ENCODE peak calls at places on chromosomes 16 and 17, in nine cellular contexts. X, P, O, U, Y, M, R, C and S are unnamed samples.

GRCh38 chr17:63700528-63701441 is 860 bp upstream of the LIMD2 start:
- DNase-seq in M (no peak), R (peak), U (peak), Y (peak), O (peak), P (no peak), X (peak), C (peak), S (peak)

GRCh38 chr17:48429156-48429555 is 858 bp downstream of the SKAP1 start:
- DNase-seq in X (no peak), Y (no peak), C (no peak), R (no peak), P (no peak), U (no peak), M (no peak), O (no peak), S (peak)

GRCh38 chr17:28700830-28701492 is 10.7 kb downstream of the PROCA1 start:
- DNase-seq in C (no peak), R (no peak), M (no peak), X (no peak), P (no peak), Y (no peak), O (no peak), U (no peak), S (no peak)

GRCh38 chr17:28180449-28180848 is 138.0 kb downstream of the NLK start:
- DNase-seq in U (no peak), C (no peak), P (peak), Y (no peak), X (peak), O (no peak), M (no peak), R (peak), S (no peak)

GRCh38 chr16:89633064-89633631 is 19.7 kb downstream of the DPEP1 start:
- DNase-seq in P (no peak), M (no peak), U (no peak), X (peak), R (no peak), Y (no peak), C (no peak), O (no peak), S (no peak)

GRCh38 chr17:28473542-28473941 is at the start of gene SLC13A2:
- DNase-seq in X (no peak), C (no peak), P (no peak), R (no peak), Y (no peak), U (no peak), M (no peak), O (no peak), S (no peak)

GRCh38 chr17:61201211-61201610 is 198.4 kb upstream of the TBX2 start:
- DNase-seq in Y (no peak), M (no peak), U (no peak), C (no peak), R (peak), X (peak), P (peak), O (no peak), S (no peak)

GRCh38 chr16:8739989-8740704 is 57.3 kb downstream of the TMEM186 start:
- DNase-seq in M (no peak), R (no peak), C (no peak), U (no peak), X (no peak), Y (no peak), P (no peak), O (no peak), S (no peak)

GRCh38 chr16:85465328-85466307 is 147.5 kb upstream of the GSE1 start:
- DNase-seq in R (peak), Y (peak), C (no peak), O (no peak), U (no peak), M (no peak), P (peak), X (peak), S (no peak)

GRCh38 chr17:9522074-9522473 is 53.5 kb downstream of the STX8 start:
- DNase-seq in X (peak), P (peak), Y (no peak), R (peak), O (no peak), M (no peak), C (no peak), U (peak), S (no peak)

GRCh38 chr17:28086519-28086918 is 44.0 kb downstream of the NLK start:
- DNase-seq in O (no peak), P (no peak), U (no peak), M (no peak), Y (no peak), X (no peak), R (peak), C (no peak), S (no peak)

GRCh38 chr16:69188716-69189115 is 1.8 kb downstream of the SNTB2 start:
- DNase-seq in M (no peak), Y (no peak), R (peak), C (no peak), O (no peak), X (peak), U (no peak), P (no peak), S (no peak)

GRCh38 chr16:89909777-89910716 is 8.6 kb upstream of the MC1R start:
- DNase-seq in X (peak), R (peak), Y (peak), C (peak), P (no peak), U (peak), M (no peak), O (peak), S (peak)

GRCh38 chr17:59572301-59572924 is 7.0 kb downstream of the DHX40 start:
- DNase-seq in R (peak), M (no peak), U (no peak), C (no peak), Y (no peak), X (no peak), P (no peak), O (no peak), S (no peak)

GRCh38 chr17:82334622-82335394 is 1.2 kb upstream of the SECTM1 start:
- DNase-seq in O (no peak), U (no peak), Y (peak), P (no peak), C (no peak), M (no peak), X (peak), R (peak), S (no peak)

GRCh38 chr16:1791943-1792812 is 1.3 kb downstream of the IGFALS start:
- DNase-seq in Y (peak), U (peak), M (no peak), R (no peak), P (no peak), C (no peak), X (no peak), O (no peak), S (no peak)

GRCh38 chr16:54945063-54945462 is 14.4 kb downstream of the IRX5 start:
- DNase-seq in C (no peak), P (no peak), O (no peak), U (no peak), X (no peak), M (no peak), R (no peak), Y (no peak), S (no peak)

GRCh38 chr16:85130707-85131028 is 18.4 kb upstream of the CIBAR2 start:
- DNase-seq in O (no peak), C (no peak), U (no peak), M (no peak), P (no peak), Y (no peak), R (no peak), X (no peak), S (no peak)

GRCh38 chr16:10296956-10297340 is 88.9 kb upstream of the ATF7IP2 start:
- DNase-seq in Y (no peak), R (no peak), X (no peak), U (no peak), M (no peak), P (no peak), O (no peak), C (no peak), S (no peak)

GRCh38 chr17:17696871-17697633 is 15.8 kb downstream of the RAI1 start:
- DNase-seq in P (no peak), U (no peak), X (no peak), C (no peak), Y (no peak), O (no peak), M (no peak), R (no peak), S (no peak)

GRCh38 chr17:34980681-34981537 is 597 bp downstream of the LIG3 start:
- DNase-seq in M (peak), O (peak), Y (peak), X (peak), P (peak), U (peak), C (peak), R (peak), S (peak)

GRCh38 chr16:67878232-67878631 is 5.4 kb downstream of the EDC4 start:
- DNase-seq in M (no peak), P (no peak), R (no peak), C (no peak), O (no peak), Y (no peak), U (no peak), X (no peak), S (no peak)

GRCh38 chr16:80105160-80105559 is 435.6 kb upstream of the DYNLRB2 start:
- DNase-seq in C (no peak), M (no peak), U (no peak), X (no peak), O (no peak), Y (no peak), P (no peak), R (no peak), S (no peak)

GRCh38 chr17:49850772-49851386 is 3.0 kb upstream of the TAC4 start:
- DNase-seq in R (no peak), P (no peak), M (no peak), Y (no peak), U (peak), C (no peak), X (peak), O (no peak), S (no peak)

GRCh38 chr17:63425478-63425877 is 20.6 kb downstream of the CYB561 start:
- DNase-seq in X (peak), C (no peak), Y (peak), U (peak), M (peak), R (peak), P (peak), O (peak), S (peak)

GRCh38 chr17:17710728-17711541 is 29.7 kb downstream of the RAI1 start:
- DNase-seq in Y (peak), M (no peak), P (peak), C (no peak), X (peak), U (peak), O (no peak), R (peak), S (no peak)